ENCODE peak calls at places on chromosomes 7 and 10, in nine cellular contexts. H is OCI-LY7; S is GM23248; J is D341Med; P is stimulated activated CD4-positive, alpha-beta T cell treated with anti-CD3 and anti-CD28 coated beads, Interleukin-4, amount 100 ng/mL, for 24 hours; W is brain microvascular endothelial cell; G is hepatocyte; Y is astrocyte of the spinal cord; K is left lobe of liver. Z is an unnamed sample.

GRCh38 chr10:7239312-7239985 is 171.4 kb downstream of the SFMBT2 start:
- DNase-seq in W (no peak), K (no peak), Y (no peak), J (no peak), S (no peak), G (no peak), P (peak), H (no peak), Z (peak)

GRCh38 chr7:117248810-117249209 is 74.0 kb downstream of the WNT2 start:
- DNase-seq in P (no peak), W (no peak), Y (no peak), S (peak), J (no peak), K (no peak), G (peak), H (no peak), Z (no peak)

GRCh38 chr7:110253083-110253482 is 837.8 kb upstream of the LRRN3 start:
- DNase-seq in S (no peak), Y (peak), G (peak), H (no peak), K (no peak), P (no peak), J (no peak), W (no peak), Z (no peak)

GRCh38 chr10:80408198-80409085 is at the start of gene PRXL2A:
- DNase-seq in G (peak), W (peak), Y (peak), K (peak), S (peak), P (peak), H (no peak), J (peak), Z (peak)

GRCh38 chr7:138105216-138105615 is 29.0 kb downstream of the AKR1D1 start:
- DNase-seq in W (no peak), J (no peak), H (no peak), Y (no peak), K (no peak), S (no peak), G (no peak), P (no peak), Z (no peak)

GRCh38 chr7:44665531-44666213 is 59.2 kb downstream of the OGDH start:
- DNase-seq in J (no peak), Y (peak), H (no peak), W (peak), K (no peak), G (no peak), P (no peak), S (peak), Z (no peak)

GRCh38 chr7:28381466-28381865 is 30.9 kb upstream of the CREB5 start:
- DNase-seq in H (no peak), K (no peak), P (no peak), S (no peak), J (no peak), W (no peak), Y (no peak), G (no peak), Z (no peak)

GRCh38 chr7:15795371-15795770 is 108.9 kb upstream of the MEOX2 start:
- DNase-seq in H (no peak), W (no peak), S (no peak), P (no peak), G (no peak), J (no peak), Y (no peak), K (no peak), Z (no peak)

GRCh38 chr10:65793738-65794425 is 1132.0 kb upstream of the LRRTM3 start:
- DNase-seq in K (peak), W (no peak), J (no peak), H (no peak), G (no peak), P (no peak), Y (peak), S (no peak), Z (no peak)

GRCh38 chr10:12667006-12667405 is 317.7 kb downstream of the CAMK1D start:
- DNase-seq in G (no peak), Y (no peak), S (no peak), W (no peak), P (no peak), K (no peak), J (no peak), H (no peak), Z (no peak)

GRCh38 chr10:6292741-6293151 is 90.0 kb downstream of the PFKFB3 start:
- DNase-seq in S (no peak), Y (no peak), G (no peak), K (peak), P (no peak), H (no peak), J (no peak), W (no peak), Z (no peak)

GRCh38 chr10:90787906-90788491 is 69.8 kb downstream of the HTR7 start:
- DNase-seq in H (peak), Y (peak), S (peak), K (no peak), G (peak), J (peak), W (peak), P (peak), Z (peak)

GRCh38 chr7:157568785-157569584 is 232.2 kb downstream of the DNAJB6 start:
- DNase-seq in Y (peak), K (no peak), G (peak), S (peak), P (peak), W (peak), J (no peak), H (peak), Z (peak)

GRCh38 chr10:17228081-17229015 is at the start of gene VIM:
- DNase-seq in G (peak), H (peak), W (peak), J (peak), Y (peak), P (peak), S (peak), K (peak), Z (peak)

GRCh38 chr7:77727936-77728701 is 31.9 kb downstream of the RSBN1L start:
- DNase-seq in H (no peak), Y (peak), J (peak), G (peak), S (peak), K (no peak), W (no peak), P (no peak), Z (no peak)

GRCh38 chr7:26321440-26321839 is 29.8 kb downstream of the SNX10 start:
- DNase-seq in P (no peak), H (no peak), W (no peak), K (no peak), G (no peak), J (no peak), Y (no peak), S (no peak), Z (no peak)

GRCh38 chr10:123553810-123554430 is 112.2 kb upstream of the GPR26 start:
- DNase-seq in K (no peak), W (no peak), G (no peak), P (no peak), Y (no peak), H (no peak), J (no peak), S (no peak), Z (no peak)

Z was measured in Jurkat, Clone E6-1.